ENCODE peak calls at places on chromosomes 16 and 17, in six cellular contexts. One of them, this sample, is unnamed.

GRCh38 chr17:82799591-82799990 is 40.2 kb downstream of the ZNF750 start:
- DNase-seq in suprapubic skin: no peak
- DNase-seq in choroid plexus epithelial cell: no peak
- DNase-seq in endodermal cell: no peak
- DNase-seq in esophagus squamous epithelium: no peak
- DNase-seq in CD4-positive, CD25-positive, alpha-beta regulatory T cell: no peak
- DNase-seq in this sample: no peak

GRCh38 chr16:69626256-69626655 is 60.5 kb downstream of the NFAT5 start:
- DNase-seq in choroid plexus epithelial cell: peak
- DNase-seq in suprapubic skin: no peak
- DNase-seq in esophagus squamous epithelium: no peak
- DNase-seq in endodermal cell: no peak
- DNase-seq in CD4-positive, CD25-positive, alpha-beta regulatory T cell: no peak
- DNase-seq in this sample: no peak

GRCh38 chr17:9268546-9268945 is 247.2 kb downstream of the NTN1 start:
- DNase-seq in choroid plexus epithelial cell: no peak
- DNase-seq in suprapubic skin: no peak
- DNase-seq in endodermal cell: no peak
- DNase-seq in CD4-positive, CD25-positive, alpha-beta regulatory T cell: no peak
- DNase-seq in esophagus squamous epithelium: no peak
- DNase-seq in this sample: no peak

GRCh38 chr17:28342313-28342712 is 6.8 kb downstream of the TNFAIP1 start:
- DNase-seq in esophagus squamous epithelium: no peak
- DNase-seq in endodermal cell: no peak
- DNase-seq in choroid plexus epithelial cell: no peak
- DNase-seq in suprapubic skin: no peak
- DNase-seq in CD4-positive, CD25-positive, alpha-beta regulatory T cell: no peak
- DNase-seq in this sample: no peak

GRCh38 chr17:68289936-68290267 is 1.0 kb downstream of the SLC16A6 start:
- DNase-seq in CD4-positive, CD25-positive, alpha-beta regulatory T cell: no peak
- DNase-seq in endodermal cell: no peak
- DNase-seq in esophagus squamous epithelium: no peak
- DNase-seq in suprapubic skin: no peak
- DNase-seq in choroid plexus epithelial cell: peak
- DNase-seq in this sample: no peak

GRCh38 chr17:45131616-45132301 is 556 bp downstream of the PLCD3 start:
- DNase-seq in CD4-positive, CD25-positive, alpha-beta regulatory T cell: peak
- DNase-seq in suprapubic skin: no peak
- DNase-seq in esophagus squamous epithelium: no peak
- DNase-seq in choroid plexus epithelial cell: no peak
- DNase-seq in endodermal cell: peak
- DNase-seq in this sample: no peak

GRCh38 chr17:81150379-81151038 is 14.8 kb upstream of the PVALEF start:
- DNase-seq in suprapubic skin: no peak
- DNase-seq in choroid plexus epithelial cell: no peak
- DNase-seq in CD4-positive, CD25-positive, alpha-beta regulatory T cell: no peak
- DNase-seq in endodermal cell: no peak
- DNase-seq in esophagus squamous epithelium: no peak
- DNase-seq in this sample: no peak

GRCh38 chr16:87392823-87393679 is 915 bp downstream of the MAP1LC3B start:
- DNase-seq in endodermal cell: peak
- DNase-seq in choroid plexus epithelial cell: peak
- DNase-seq in esophagus squamous epithelium: no peak
- DNase-seq in suprapubic skin: no peak
- DNase-seq in CD4-positive, CD25-positive, alpha-beta regulatory T cell: peak
- DNase-seq in this sample: no peak

GRCh38 chr17:28476076-28476475 is 2.6 kb downstream of the SLC13A2 start:
- DNase-seq in esophagus squamous epithelium: no peak
- DNase-seq in choroid plexus epithelial cell: no peak
- DNase-seq in endodermal cell: no peak
- DNase-seq in CD4-positive, CD25-positive, alpha-beta regulatory T cell: no peak
- DNase-seq in suprapubic skin: no peak
- DNase-seq in this sample: no peak

GRCh38 chr17:66185842-66186241 is 6.1 kb downstream of the CEP112 start:
- DNase-seq in CD4-positive, CD25-positive, alpha-beta regulatory T cell: no peak
- DNase-seq in choroid plexus epithelial cell: no peak
- DNase-seq in suprapubic skin: no peak
- DNase-seq in endodermal cell: no peak
- DNase-seq in esophagus squamous epithelium: no peak
- DNase-seq in this sample: no peak

GRCh38 chr16:72468582-72468981 is 296.6 kb upstream of the PMFBP1 start:
- DNase-seq in esophagus squamous epithelium: no peak
- DNase-seq in CD4-positive, CD25-positive, alpha-beta regulatory T cell: no peak
- DNase-seq in choroid plexus epithelial cell: peak
- DNase-seq in suprapubic skin: no peak
- DNase-seq in endodermal cell: no peak
- DNase-seq in this sample: no peak

GRCh38 chr17:46783031-46783593 is 35.4 kb downstream of the WNT3 start:
- DNase-seq in endodermal cell: no peak
- DNase-seq in suprapubic skin: no peak
- DNase-seq in esophagus squamous epithelium: no peak
- DNase-seq in choroid plexus epithelial cell: no peak
- DNase-seq in CD4-positive, CD25-positive, alpha-beta regulatory T cell: no peak
- DNase-seq in this sample: no peak

GRCh38 chr17:49853470-49854015 is 5.7 kb upstream of the TAC4 start:
- DNase-seq in CD4-positive, CD25-positive, alpha-beta regulatory T cell: no peak
- DNase-seq in choroid plexus epithelial cell: no peak
- DNase-seq in suprapubic skin: no peak
- DNase-seq in endodermal cell: no peak
- DNase-seq in esophagus squamous epithelium: no peak
- DNase-seq in this sample: no peak

GRCh38 chr17:74639704-74640142 is 16.2 kb upstream of the CD300E start:
- DNase-seq in choroid plexus epithelial cell: no peak
- DNase-seq in endodermal cell: no peak
- DNase-seq in suprapubic skin: no peak
- DNase-seq in esophagus squamous epithelium: no peak
- DNase-seq in CD4-positive, CD25-positive, alpha-beta regulatory T cell: peak
- DNase-seq in this sample: no peak

GRCh38 chr16:12210925-12211869 is 234.7 kb downstream of the SNX29 start:
- DNase-seq in choroid plexus epithelial cell: no peak
- DNase-seq in suprapubic skin: no peak
- DNase-seq in CD4-positive, CD25-positive, alpha-beta regulatory T cell: no peak
- DNase-seq in endodermal cell: no peak
- DNase-seq in esophagus squamous epithelium: no peak
- DNase-seq in this sample: no peak

GRCh38 chr16:4206680-4207079 is 35.2 kb downstream of the SRL start:
- DNase-seq in endodermal cell: no peak
- DNase-seq in choroid plexus epithelial cell: no peak
- DNase-seq in suprapubic skin: no peak
- DNase-seq in CD4-positive, CD25-positive, alpha-beta regulatory T cell: no peak
- DNase-seq in esophagus squamous epithelium: no peak
- DNase-seq in this sample: no peak

GRCh38 chr17:21041753-21042433 is 918 bp downstream of the USP22 start:
- DNase-seq in esophagus squamous epithelium: peak
- DNase-seq in endodermal cell: peak
- DNase-seq in choroid plexus epithelial cell: peak
- DNase-seq in CD4-positive, CD25-positive, alpha-beta regulatory T cell: peak
- DNase-seq in suprapubic skin: peak
- DNase-seq in this sample: no peak

GRCh38 chr17:5439446-5439764 is 450 bp upstream of the C1QBP start:
- DNase-seq in suprapubic skin: no peak
- DNase-seq in endodermal cell: no peak
- DNase-seq in choroid plexus epithelial cell: no peak
- DNase-seq in esophagus squamous epithelium: no peak
- DNase-seq in CD4-positive, CD25-positive, alpha-beta regulatory T cell: no peak
- DNase-seq in this sample: no peak
- H3K4me3 ChIP-seq in suprapubic skin: peak
- H3K4me3 ChIP-seq in endodermal cell: peak
- H3K4me3 ChIP-seq in choroid plexus epithelial cell: peak
- H3K4me3 ChIP-seq in esophagus squamous epithelium: peak
- H3K4me3 ChIP-seq in CD4-positive, CD25-positive, alpha-beta regulatory T cell: peak
- H3K4me3 ChIP-seq in this sample: peak

GRCh38 chr16:50551243-50551642 is 3.0 kb downstream of the NKD1 start:
- DNase-seq in choroid plexus epithelial cell: no peak
- DNase-seq in endodermal cell: no peak
- DNase-seq in CD4-positive, CD25-positive, alpha-beta regulatory T cell: no peak
- DNase-seq in esophagus squamous epithelium: no peak
- DNase-seq in suprapubic skin: no peak
- DNase-seq in this sample: no peak
- H3K4me3 ChIP-seq in choroid plexus epithelial cell: no peak
- H3K4me3 ChIP-seq in endodermal cell: no peak
- H3K4me3 ChIP-seq in CD4-positive, CD25-positive, alpha-beta regulatory T cell: no peak
- H3K4me3 ChIP-seq in esophagus squamous epithelium: peak
- H3K4me3 ChIP-seq in suprapubic skin: no peak
- H3K4me3 ChIP-seq in this sample: no peak

DNA sequence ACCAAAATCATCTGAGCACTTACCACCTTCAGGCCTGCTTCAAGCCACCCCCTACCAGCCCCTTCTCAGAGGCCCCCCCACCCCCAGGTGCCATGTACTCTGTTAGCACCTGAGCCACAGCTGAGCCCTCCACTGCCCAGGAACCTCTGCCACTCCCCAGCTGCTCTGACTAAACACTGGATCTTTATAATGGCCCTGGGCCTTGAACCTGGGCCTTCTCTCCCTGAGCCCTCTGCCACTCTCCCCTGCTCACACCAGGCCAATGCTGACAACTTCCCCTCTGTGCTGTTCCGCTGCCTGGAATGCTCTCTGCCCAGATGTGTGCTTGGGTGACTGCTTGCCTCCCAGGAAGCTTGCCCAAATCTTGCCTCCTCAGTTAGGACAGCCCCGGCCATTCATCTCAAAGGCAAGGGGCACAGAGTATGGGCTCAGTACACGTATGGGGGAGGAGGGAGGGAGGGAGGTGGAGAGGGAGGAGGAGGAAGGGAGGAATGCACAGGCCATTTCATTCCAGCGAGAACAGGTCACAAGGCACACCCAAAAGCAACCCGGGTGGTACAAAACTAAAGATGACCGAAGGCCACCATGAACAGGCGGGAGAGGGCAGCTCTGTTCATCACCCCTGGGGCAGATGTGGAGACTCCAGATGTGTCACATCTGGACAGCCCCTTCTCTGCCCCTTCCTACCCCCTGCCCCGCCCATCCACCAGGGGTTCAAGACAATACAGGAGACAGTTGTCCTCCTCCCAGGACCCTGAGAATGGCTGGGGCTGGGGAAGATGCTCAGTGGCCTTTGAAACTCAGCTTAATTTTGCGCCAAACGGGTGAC is 15.3 kb upstream of the TNFRSF13B start:
- DNase-seq in choroid plexus epithelial cell: no peak
- DNase-seq in endodermal cell: peak
- DNase-seq in CD4-positive, CD25-positive, alpha-beta regulatory T cell: no peak
- DNase-seq in esophagus squamous epithelium: no peak
- DNase-seq in suprapubic skin: no peak
- DNase-seq in this sample: no peak
- H3K4me3 ChIP-seq in choroid plexus epithelial cell: no peak
- H3K4me3 ChIP-seq in endodermal cell: no peak
- H3K4me3 ChIP-seq in CD4-positive, CD25-positive, alpha-beta regulatory T cell: no peak
- H3K4me3 ChIP-seq in esophagus squamous epithelium: no peak
- H3K4me3 ChIP-seq in suprapubic skin: no peak
- H3K4me3 ChIP-seq in this sample: no peak

GRCh38 chr17:59762022-59762825 is 54.8 kb downstream of the VMP1 start:
- DNase-seq in endodermal cell: no peak
- DNase-seq in esophagus squamous epithelium: no peak
- DNase-seq in suprapubic skin: no peak
- DNase-seq in CD4-positive, CD25-positive, alpha-beta regulatory T cell: no peak
- DNase-seq in choroid plexus epithelial cell: peak
- DNase-seq in this sample: no peak

GRCh38 chr17:59761385-59762021 is 54.0 kb downstream of the VMP1 start:
- DNase-seq in esophagus squamous epithelium: no peak
- DNase-seq in suprapubic skin: no peak
- DNase-seq in CD4-positive, CD25-positive, alpha-beta regulatory T cell: no peak
- DNase-seq in endodermal cell: peak
- DNase-seq in choroid plexus epithelial cell: peak
- DNase-seq in this sample: no peak

GRCh38 chr17:59763861-59764260 is 56.4 kb downstream of the VMP1 start:
- DNase-seq in choroid plexus epithelial cell: peak
- DNase-seq in CD4-positive, CD25-positive, alpha-beta regulatory T cell: no peak
- DNase-seq in suprapubic skin: no peak
- DNase-seq in esophagus squamous epithelium: no peak
- DNase-seq in endodermal cell: no peak
- DNase-seq in this sample: no peak

GRCh38 chr17:59764292-59764741 is 56.9 kb downstream of the VMP1 start:
- DNase-seq in suprapubic skin: no peak
- DNase-seq in CD4-positive, CD25-positive, alpha-beta regulatory T cell: no peak
- DNase-seq in esophagus squamous epithelium: no peak
- DNase-seq in endodermal cell: peak
- DNase-seq in choroid plexus epithelial cell: peak
- DNase-seq in this sample: no peak

GRCh38 chr17:59762826-59763374 is 55.4 kb downstream of the VMP1 start:
- DNase-seq in endodermal cell: no peak
- DNase-seq in choroid plexus epithelial cell: no peak
- DNase-seq in esophagus squamous epithelium: no peak
- DNase-seq in suprapubic skin: no peak
- DNase-seq in CD4-positive, CD25-positive, alpha-beta regulatory T cell: no peak
- DNase-seq in this sample: no peak
- H3K4me3 ChIP-seq in endodermal cell: no peak
- H3K4me3 ChIP-seq in choroid plexus epithelial cell: no peak
- H3K4me3 ChIP-seq in esophagus squamous epithelium: no peak
- H3K4me3 ChIP-seq in suprapubic skin: no peak
- H3K4me3 ChIP-seq in CD4-positive, CD25-positive, alpha-beta regulatory T cell: peak
- H3K4me3 ChIP-seq in this sample: no peak

GRCh38 chr16:2003231-2003826 is 6.3 kb downstream of the ZNF598 start:
- DNase-seq in esophagus squamous epithelium: no peak
- DNase-seq in choroid plexus epithelial cell: no peak
- DNase-seq in suprapubic skin: no peak
- DNase-seq in CD4-positive, CD25-positive, alpha-beta regulatory T cell: no peak
- DNase-seq in endodermal cell: no peak
- DNase-seq in this sample: no peak

GRCh38 chr16:2005646-2006045 is 4.0 kb downstream of the ZNF598 start:
- DNase-seq in esophagus squamous epithelium: no peak
- DNase-seq in CD4-positive, CD25-positive, alpha-beta regulatory T cell: no peak
- DNase-seq in suprapubic skin: no peak
- DNase-seq in choroid plexus epithelial cell: no peak
- DNase-seq in endodermal cell: peak
- DNase-seq in this sample: no peak

GRCh38 chr16:2004795-2005517 is 4.7 kb downstream of the ZNF598 start:
- DNase-seq in suprapubic skin: no peak
- DNase-seq in esophagus squamous epithelium: no peak
- DNase-seq in CD4-positive, CD25-positive, alpha-beta regulatory T cell: no peak
- DNase-seq in choroid plexus epithelial cell: no peak
- DNase-seq in endodermal cell: no peak
- DNase-seq in this sample: no peak

GRCh38 chr16:2002406-2003230 is 7.0 kb downstream of the ZNF598 start:
- DNase-seq in esophagus squamous epithelium: no peak
- DNase-seq in suprapubic skin: no peak
- DNase-seq in choroid plexus epithelial cell: no peak
- DNase-seq in endodermal cell: no peak
- DNase-seq in CD4-positive, CD25-positive, alpha-beta regulatory T cell: no peak
- DNase-seq in this sample: no peak

GRCh38 chr16:2003827-2004641 is 5.6 kb downstream of the ZNF598 start:
- DNase-seq in esophagus squamous epithelium: peak
- DNase-seq in CD4-positive, CD25-positive, alpha-beta regulatory T cell: peak
- DNase-seq in suprapubic skin: peak
- DNase-seq in choroid plexus epithelial cell: peak
- DNase-seq in endodermal cell: peak
- DNase-seq in this sample: no peak
- H3K4me3 ChIP-seq in esophagus squamous epithelium: peak
- H3K4me3 ChIP-seq in CD4-positive, CD25-positive, alpha-beta regulatory T cell: no peak
- H3K4me3 ChIP-seq in suprapubic skin: peak
- H3K4me3 ChIP-seq in choroid plexus epithelial cell: peak
- H3K4me3 ChIP-seq in endodermal cell: no peak
- H3K4me3 ChIP-seq in this sample: no peak

This sample was measured in GM12864.